ENCODE peak calls at places on chromosomes 11 and 22, in six cellular contexts. One of them, this sample, is unnamed.

GRCh38 chr22:47605441-47605840 is 843.0 kb downstream of the TBC1D22A start:
- DNase-seq in nephron progenitor cell: no peak
- DNase-seq in NCI-H146: peak
- DNase-seq in CD4-positive, CD25-positive, alpha-beta regulatory T cell: no peak
- DNase-seq in HCEC 1CT: no peak
- DNase-seq in activated CD8-positive, alpha-beta memory T cell treated with anti-CD3 and anti-CD28 coated beads, Interleukin-2, amount 50 U/mL, for 4 hours: no peak
- DNase-seq in this sample: no peak

GRCh38 chr11:33716236-33716635 is 15.6 kb upstream of the C11orf91 start:
- DNase-seq in nephron progenitor cell: no peak
- DNase-seq in NCI-H146: no peak
- DNase-seq in CD4-positive, CD25-positive, alpha-beta regulatory T cell: no peak
- DNase-seq in HCEC 1CT: peak
- DNase-seq in activated CD8-positive, alpha-beta memory T cell treated with anti-CD3 and anti-CD28 coated beads, Interleukin-2, amount 50 U/mL, for 4 hours: no peak
- DNase-seq in this sample: no peak

GRCh38 chr22:31829505-31829904 is 75.7 kb downstream of the DEPDC5 start:
- DNase-seq in nephron progenitor cell: no peak
- DNase-seq in NCI-H146: peak
- DNase-seq in CD4-positive, CD25-positive, alpha-beta regulatory T cell: no peak
- DNase-seq in HCEC 1CT: peak
- DNase-seq in activated CD8-positive, alpha-beta memory T cell treated with anti-CD3 and anti-CD28 coated beads, Interleukin-2, amount 50 U/mL, for 4 hours: peak
- DNase-seq in this sample: no peak

GRCh38 chr22:39559456-39560105 is 11.0 kb upstream of the CACNA1I start:
- DNase-seq in nephron progenitor cell: peak
- DNase-seq in NCI-H146: no peak
- DNase-seq in CD4-positive, CD25-positive, alpha-beta regulatory T cell: no peak
- DNase-seq in HCEC 1CT: no peak
- DNase-seq in activated CD8-positive, alpha-beta memory T cell treated with anti-CD3 and anti-CD28 coated beads, Interleukin-2, amount 50 U/mL, for 4 hours: no peak
- DNase-seq in this sample: no peak

GRCh38 chr11:77406396-77406795 is 67.5 kb downstream of the PAK1 start:
- DNase-seq in nephron progenitor cell: no peak
- DNase-seq in NCI-H146: no peak
- DNase-seq in CD4-positive, CD25-positive, alpha-beta regulatory T cell: no peak
- DNase-seq in HCEC 1CT: no peak
- DNase-seq in activated CD8-positive, alpha-beta memory T cell treated with anti-CD3 and anti-CD28 coated beads, Interleukin-2, amount 50 U/mL, for 4 hours: no peak
- DNase-seq in this sample: no peak

GRCh38 chr22:46086577-46087335 is 63.6 kb upstream of the PPARA start:
- DNase-seq in nephron progenitor cell: no peak
- DNase-seq in NCI-H146: no peak
- DNase-seq in CD4-positive, CD25-positive, alpha-beta regulatory T cell: no peak
- DNase-seq in HCEC 1CT: peak
- DNase-seq in activated CD8-positive, alpha-beta memory T cell treated with anti-CD3 and anti-CD28 coated beads, Interleukin-2, amount 50 U/mL, for 4 hours: no peak
- DNase-seq in this sample: no peak

GRCh38 chr22:29716814-29717213 is 3.0 kb upstream of the CABP7 start:
- DNase-seq in nephron progenitor cell: peak
- DNase-seq in NCI-H146: no peak
- DNase-seq in CD4-positive, CD25-positive, alpha-beta regulatory T cell: no peak
- DNase-seq in HCEC 1CT: peak
- DNase-seq in activated CD8-positive, alpha-beta memory T cell treated with anti-CD3 and anti-CD28 coated beads, Interleukin-2, amount 50 U/mL, for 4 hours: no peak
- DNase-seq in this sample: no peak

GRCh38 chr22:20243545-20244249 is 24.4 kb downstream of the RTN4R start:
- DNase-seq in nephron progenitor cell: peak
- DNase-seq in NCI-H146: peak
- DNase-seq in CD4-positive, CD25-positive, alpha-beta regulatory T cell: peak
- DNase-seq in HCEC 1CT: peak
- DNase-seq in activated CD8-positive, alpha-beta memory T cell treated with anti-CD3 and anti-CD28 coated beads, Interleukin-2, amount 50 U/mL, for 4 hours: peak
- DNase-seq in this sample: peak

GRCh38 chr22:38284042-38284402 is 11.2 kb upstream of the TMEM184B start:
- DNase-seq in nephron progenitor cell: no peak
- DNase-seq in NCI-H146: no peak
- DNase-seq in CD4-positive, CD25-positive, alpha-beta regulatory T cell: no peak
- DNase-seq in HCEC 1CT: peak
- DNase-seq in activated CD8-positive, alpha-beta memory T cell treated with anti-CD3 and anti-CD28 coated beads, Interleukin-2, amount 50 U/mL, for 4 hours: no peak
- DNase-seq in this sample: no peak

GRCh38 chr11:102287963-102288744 is 29.1 kb upstream of the BIRC3 start:
- DNase-seq in nephron progenitor cell: peak
- DNase-seq in NCI-H146: peak
- DNase-seq in CD4-positive, CD25-positive, alpha-beta regulatory T cell: peak
- DNase-seq in HCEC 1CT: peak
- DNase-seq in activated CD8-positive, alpha-beta memory T cell treated with anti-CD3 and anti-CD28 coated beads, Interleukin-2, amount 50 U/mL, for 4 hours: no peak
- DNase-seq in this sample: no peak

GRCh38 chr11:45368697-45369096 is 82.6 kb upstream of the SYT13 start:
- DNase-seq in nephron progenitor cell: no peak
- DNase-seq in NCI-H146: no peak
- DNase-seq in CD4-positive, CD25-positive, alpha-beta regulatory T cell: no peak
- DNase-seq in HCEC 1CT: no peak
- DNase-seq in activated CD8-positive, alpha-beta memory T cell treated with anti-CD3 and anti-CD28 coated beads, Interleukin-2, amount 50 U/mL, for 4 hours: no peak
- DNase-seq in this sample: no peak

GRCh38 chr11:67022341-67022933 is 497 bp upstream of the SYT12 start:
- DNase-seq in nephron progenitor cell: no peak
- DNase-seq in NCI-H146: peak
- DNase-seq in CD4-positive, CD25-positive, alpha-beta regulatory T cell: no peak
- DNase-seq in HCEC 1CT: no peak
- DNase-seq in activated CD8-positive, alpha-beta memory T cell treated with anti-CD3 and anti-CD28 coated beads, Interleukin-2, amount 50 U/mL, for 4 hours: no peak
- DNase-seq in this sample: no peak

GRCh38 chr11:61429346-61429690 is 457 bp downstream of the CPSF7 start:
- DNase-seq in nephron progenitor cell: peak
- DNase-seq in NCI-H146: peak
- DNase-seq in CD4-positive, CD25-positive, alpha-beta regulatory T cell: peak
- DNase-seq in HCEC 1CT: peak
- DNase-seq in activated CD8-positive, alpha-beta memory T cell treated with anti-CD3 and anti-CD28 coated beads, Interleukin-2, amount 50 U/mL, for 4 hours: peak
- DNase-seq in this sample: no peak

GRCh38 chr11:6746086-6746618 is 25.6 kb downstream of the OR2AG2 start:
- DNase-seq in nephron progenitor cell: no peak
- DNase-seq in NCI-H146: no peak
- DNase-seq in CD4-positive, CD25-positive, alpha-beta regulatory T cell: peak
- DNase-seq in HCEC 1CT: no peak
- DNase-seq in activated CD8-positive, alpha-beta memory T cell treated with anti-CD3 and anti-CD28 coated beads, Interleukin-2, amount 50 U/mL, for 4 hours: peak
- DNase-seq in this sample: no peak

GRCh38 chr11:12249590-12250260 is 127.6 kb upstream of the PARVA start:
- DNase-seq in nephron progenitor cell: no peak
- DNase-seq in NCI-H146: peak
- DNase-seq in CD4-positive, CD25-positive, alpha-beta regulatory T cell: no peak
- DNase-seq in HCEC 1CT: no peak
- DNase-seq in activated CD8-positive, alpha-beta memory T cell treated with anti-CD3 and anti-CD28 coated beads, Interleukin-2, amount 50 U/mL, for 4 hours: no peak
- DNase-seq in this sample: no peak

GRCh38 chr11:18804621-18805020 is 13.0 kb upstream of the PTPN5 start:
- DNase-seq in nephron progenitor cell: no peak
- DNase-seq in NCI-H146: no peak
- DNase-seq in CD4-positive, CD25-positive, alpha-beta regulatory T cell: no peak
- DNase-seq in HCEC 1CT: no peak
- DNase-seq in activated CD8-positive, alpha-beta memory T cell treated with anti-CD3 and anti-CD28 coated beads, Interleukin-2, amount 50 U/mL, for 4 hours: no peak
- DNase-seq in this sample: no peak

GRCh38 chr11:72069787-72070251 is 10.5 kb downstream of the NUMA1 start:
- DNase-seq in nephron progenitor cell: peak
- DNase-seq in NCI-H146: no peak
- DNase-seq in CD4-positive, CD25-positive, alpha-beta regulatory T cell: no peak
- DNase-seq in HCEC 1CT: peak
- DNase-seq in activated CD8-positive, alpha-beta memory T cell treated with anti-CD3 and anti-CD28 coated beads, Interleukin-2, amount 50 U/mL, for 4 hours: no peak
- DNase-seq in this sample: no peak

GRCh38 chr22:48921411-48921903 is 906.2 kb downstream of the BRD1 start:
- DNase-seq in nephron progenitor cell: no peak
- DNase-seq in NCI-H146: no peak
- DNase-seq in CD4-positive, CD25-positive, alpha-beta regulatory T cell: no peak
- DNase-seq in HCEC 1CT: no peak
- DNase-seq in activated CD8-positive, alpha-beta memory T cell treated with anti-CD3 and anti-CD28 coated beads, Interleukin-2, amount 50 U/mL, for 4 hours: no peak
- DNase-seq in this sample: no peak

GRCh38 chr11:92702037-92702436 is 267.4 kb upstream of the MTNR1B start:
- DNase-seq in nephron progenitor cell: no peak
- DNase-seq in NCI-H146: no peak
- DNase-seq in CD4-positive, CD25-positive, alpha-beta regulatory T cell: no peak
- DNase-seq in HCEC 1CT: no peak
- DNase-seq in activated CD8-positive, alpha-beta memory T cell treated with anti-CD3 and anti-CD28 coated beads, Interleukin-2, amount 50 U/mL, for 4 hours: no peak
- DNase-seq in this sample: no peak

GRCh38 chr22:46976130-46976529 is 213.7 kb downstream of the TBC1D22A start:
- DNase-seq in nephron progenitor cell: no peak
- DNase-seq in NCI-H146: no peak
- DNase-seq in CD4-positive, CD25-positive, alpha-beta regulatory T cell: no peak
- DNase-seq in HCEC 1CT: no peak
- DNase-seq in activated CD8-positive, alpha-beta memory T cell treated with anti-CD3 and anti-CD28 coated beads, Interleukin-2, amount 50 U/mL, for 4 hours: no peak
- DNase-seq in this sample: no peak

GRCh38 chr22:25077964-25078363 is 121.7 kb upstream of the CRYBB3 start:
- DNase-seq in nephron progenitor cell: no peak
- DNase-seq in NCI-H146: no peak
- DNase-seq in CD4-positive, CD25-positive, alpha-beta regulatory T cell: no peak
- DNase-seq in HCEC 1CT: no peak
- DNase-seq in activated CD8-positive, alpha-beta memory T cell treated with anti-CD3 and anti-CD28 coated beads, Interleukin-2, amount 50 U/mL, for 4 hours: no peak
- DNase-seq in this sample: no peak

GRCh38 chr22:50068096-50068495 is 10.0 kb upstream of the TTLL8 start:
- DNase-seq in nephron progenitor cell: no peak
- DNase-seq in NCI-H146: no peak
- DNase-seq in CD4-positive, CD25-positive, alpha-beta regulatory T cell: no peak
- DNase-seq in HCEC 1CT: no peak
- DNase-seq in activated CD8-positive, alpha-beta memory T cell treated with anti-CD3 and anti-CD28 coated beads, Interleukin-2, amount 50 U/mL, for 4 hours: no peak
- DNase-seq in this sample: no peak

GRCh38 chr22:28341001-28341400 is 338.6 kb downstream of the TTC28 start:
- DNase-seq in nephron progenitor cell: no peak
- DNase-seq in NCI-H146: no peak
- DNase-seq in CD4-positive, CD25-positive, alpha-beta regulatory T cell: no peak
- DNase-seq in HCEC 1CT: peak
- DNase-seq in activated CD8-positive, alpha-beta memory T cell treated with anti-CD3 and anti-CD28 coated beads, Interleukin-2, amount 50 U/mL, for 4 hours: no peak
- DNase-seq in this sample: no peak

GRCh38 chr22:17137226-17137625 is 16.1 kb upstream of the TMEM121B start:
- DNase-seq in nephron progenitor cell: no peak
- DNase-seq in NCI-H146: no peak
- DNase-seq in CD4-positive, CD25-positive, alpha-beta regulatory T cell: no peak
- DNase-seq in HCEC 1CT: no peak
- DNase-seq in activated CD8-positive, alpha-beta memory T cell treated with anti-CD3 and anti-CD28 coated beads, Interleukin-2, amount 50 U/mL, for 4 hours: no peak
- DNase-seq in this sample: no peak

GRCh38 chr11:35138058-35138457 is 913 bp upstream of the CD44 start:
- DNase-seq in nephron progenitor cell: no peak
- DNase-seq in NCI-H146: no peak
- DNase-seq in CD4-positive, CD25-positive, alpha-beta regulatory T cell: no peak
- DNase-seq in HCEC 1CT: no peak
- DNase-seq in activated CD8-positive, alpha-beta memory T cell treated with anti-CD3 and anti-CD28 coated beads, Interleukin-2, amount 50 U/mL, for 4 hours: no peak
- DNase-seq in this sample: no peak

GRCh38 chr11:119222308-119222707 is 16.2 kb downstream of the CBL start:
- DNase-seq in nephron progenitor cell: no peak
- DNase-seq in NCI-H146: peak
- DNase-seq in CD4-positive, CD25-positive, alpha-beta regulatory T cell: no peak
- DNase-seq in HCEC 1CT: peak
- DNase-seq in activated CD8-positive, alpha-beta memory T cell treated with anti-CD3 and anti-CD28 coated beads, Interleukin-2, amount 50 U/mL, for 4 hours: no peak
- DNase-seq in this sample: no peak

GRCh38 chr11:105975128-105975527 is 46.9 kb downstream of the MSANTD4 start:
- DNase-seq in nephron progenitor cell: no peak
- DNase-seq in NCI-H146: no peak
- DNase-seq in CD4-positive, CD25-positive, alpha-beta regulatory T cell: no peak
- DNase-seq in HCEC 1CT: peak
- DNase-seq in activated CD8-positive, alpha-beta memory T cell treated with anti-CD3 and anti-CD28 coated beads, Interleukin-2, amount 50 U/mL, for 4 hours: no peak
- DNase-seq in this sample: no peak

GRCh38 chr11:20672575-20672974 is 3.2 kb downstream of the NELL1 start:
- DNase-seq in nephron progenitor cell: no peak
- DNase-seq in NCI-H146: peak
- DNase-seq in CD4-positive, CD25-positive, alpha-beta regulatory T cell: no peak
- DNase-seq in HCEC 1CT: no peak
- DNase-seq in activated CD8-positive, alpha-beta memory T cell treated with anti-CD3 and anti-CD28 coated beads, Interleukin-2, amount 50 U/mL, for 4 hours: no peak
- DNase-seq in this sample: no peak

GRCh38 chr22:20573176-20573829 is 65.9 kb downstream of the MED15 start:
- DNase-seq in nephron progenitor cell: no peak
- DNase-seq in NCI-H146: no peak
- DNase-seq in CD4-positive, CD25-positive, alpha-beta regulatory T cell: no peak
- DNase-seq in HCEC 1CT: no peak
- DNase-seq in activated CD8-positive, alpha-beta memory T cell treated with anti-CD3 and anti-CD28 coated beads, Interleukin-2, amount 50 U/mL, for 4 hours: peak
- DNase-seq in this sample: no peak

GRCh38 chr11:7657306-7658025 is 15.8 kb downstream of the CYB5R2 start:
- DNase-seq in nephron progenitor cell: peak
- DNase-seq in NCI-H146: no peak
- DNase-seq in CD4-positive, CD25-positive, alpha-beta regulatory T cell: no peak
- DNase-seq in HCEC 1CT: peak
- DNase-seq in activated CD8-positive, alpha-beta memory T cell treated with anti-CD3 and anti-CD28 coated beads, Interleukin-2, amount 50 U/mL, for 4 hours: no peak
- DNase-seq in this sample: no peak

GRCh38 chr11:85088286-85088685 is 538.9 kb downstream of the DLG2 start:
- DNase-seq in nephron progenitor cell: no peak
- DNase-seq in NCI-H146: no peak
- DNase-seq in CD4-positive, CD25-positive, alpha-beta regulatory T cell: no peak
- DNase-seq in HCEC 1CT: peak
- DNase-seq in activated CD8-positive, alpha-beta memory T cell treated with anti-CD3 and anti-CD28 coated beads, Interleukin-2, amount 50 U/mL, for 4 hours: no peak
- DNase-seq in this sample: no peak

This sample was measured in SIG-M5.